ENCODE peak calls at places on chromosome 9, in ten cellular contexts. M is IMR-90, T is body of pancreas, W is breast epithelium, L is lower leg skin, F is ovary, H is A549, K is GM12891, R is upper lobe of left lung, Y is heart left ventricle. S is an unnamed sample.

GRCh38 chr9:136840140-136840876 is 2.0 kb upstream of the AJM1 start:
- DNase-seq in M (no peak), T (no peak), W (no peak), L (no peak), F (no peak), H (no peak), K (no peak), R (no peak), Y (no peak), S (no peak)

GRCh38 chr9:6243746-6244145 is 28.1 kb downstream of the IL33 start:
- DNase-seq in M (peak; percentile 52), T (no peak), W (no peak), L (no peak), F (no peak), H (no peak), K (peak; percentile 5), R (no peak), Y (no peak), S (no peak)

GRCh38 chr9:136544549-136545064 is 1.2 kb downstream of the NOTCH1 start:
- DNase-seq in M (no peak), T (peak; percentile 92), W (no peak), L (no peak), F (no peak), H (no peak), K (peak; percentile 66), R (peak; percentile 85), Y (peak; percentile 86), S (no peak)

GRCh38 chr9:17251100-17251499 is 116.3 kb downstream of the CNTLN start:
- DNase-seq in M (no peak), T (no peak), W (no peak), L (no peak), F (no peak), H (no peak), K (no peak), R (no peak), Y (no peak), S (peak; percentile 4)

GRCh38 chr9:33380390-33381094 is 21.8 kb downstream of the AQP7 start:
- DNase-seq in M (no peak), T (peak; percentile 5), W (no peak), L (no peak), F (no peak), H (peak; percentile 27), K (no peak), R (no peak), Y (no peak), S (no peak)

GRCh38 chr9:99868845-99869244 is 37.6 kb upstream of the STX17 start:
- DNase-seq in M (peak; percentile 30), T (no peak), W (no peak), L (no peak), F (no peak), H (no peak), K (peak; percentile 17), R (no peak), Y (no peak), S (no peak)

GRCh38 chr9:127388856-127389238 is 8.1 kb upstream of the SLC2A8 start:
- DNase-seq in M (no peak), T (no peak), W (no peak), L (no peak), F (no peak), H (no peak), K (no peak), R (no peak), Y (no peak), S (no peak)

GRCh38 chr9:87656485-87656884 is 69.4 kb upstream of the CTSL start:
- DNase-seq in M (peak; percentile 56), T (no peak), W (no peak), L (no peak), F (no peak), H (no peak), K (no peak), R (no peak), Y (no peak), S (no peak)

DNA sequence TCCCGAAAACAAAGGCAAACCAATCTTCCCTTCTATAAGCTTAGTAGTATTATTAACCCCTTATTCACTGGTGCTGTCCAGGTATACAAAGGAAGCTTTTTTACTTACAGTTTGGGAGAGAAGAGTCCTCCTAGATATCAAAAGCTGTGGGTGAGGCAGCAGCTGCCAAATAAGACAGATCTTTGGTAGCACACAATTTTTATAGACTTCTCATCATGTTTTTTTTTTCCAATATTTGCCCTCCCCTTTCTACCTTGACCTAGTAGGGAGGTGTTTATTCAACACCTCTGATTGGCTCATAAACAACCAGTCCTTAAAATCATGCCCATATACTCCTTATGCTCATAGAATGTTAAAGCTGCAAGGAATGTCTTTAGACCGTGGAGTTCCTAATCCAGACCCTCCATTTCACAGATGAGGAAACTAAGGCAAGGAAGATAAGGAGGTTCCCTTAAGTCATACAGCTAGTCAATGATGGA is at the start of gene ALDOB:
- DNase-seq in M (no peak), T (no peak), W (no peak), L (no peak), F (no peak), H (no peak), K (no peak), R (no peak), Y (no peak), S (no peak)
- TF ChIP-seq POLR2A in M (no peak), T (no peak), W (no peak), L (no peak), F (no peak), H (no peak), K (no peak), R (no peak), Y (no peak), S (no peak)

DNA sequence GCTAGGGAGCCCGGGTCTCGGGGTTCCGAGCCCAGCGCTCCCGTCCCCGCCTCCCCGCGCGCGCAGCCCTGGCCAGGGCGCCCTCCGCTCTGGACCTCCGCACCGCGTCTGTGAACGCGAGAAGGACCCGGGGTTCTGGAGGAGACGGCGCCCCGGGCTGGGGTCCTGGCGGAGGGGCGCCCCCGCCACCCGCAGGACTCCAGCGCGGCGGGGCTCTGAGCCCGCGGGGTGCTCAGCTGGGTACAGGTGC is 431 bp downstream of the TMOD1 start:
- DNase-seq in M (no peak), T (no peak), W (no peak), L (no peak), F (no peak), H (no peak), K (peak; percentile 37), R (no peak), Y (no peak), S (peak; percentile 57)
- TF ChIP-seq POLR2A in M (no peak), T (no peak), W (no peak), L (no peak), F (no peak), H (no peak), K (no peak), R (no peak), Y (no peak), S (peak; percentile 26)

GRCh38 chr9:89604463-89605180 is at the start of gene GADD45G:
- DNase-seq in M (peak; percentile 61), T (peak; percentile 97), W (peak; percentile 88), L (peak; percentile 90), F (peak; percentile 94), H (peak; percentile 56), K (peak; percentile 80), R (peak; percentile 95), Y (peak; percentile 95), S (peak; percentile 93)

GRCh38 chr9:89601856-89602562 is 2.8 kb upstream of the GADD45G start:
- DNase-seq in M (no peak), T (peak; percentile 3), W (no peak), L (no peak), F (no peak), H (no peak), K (no peak), R (no peak), Y (no peak), S (no peak)

GRCh38 chr9:89602978-89603628 is 1.7 kb upstream of the GADD45G start:
- DNase-seq in M (peak; percentile 67), T (peak; percentile 93), W (peak; percentile 90), L (peak; percentile 89), F (peak; percentile 93), H (peak; percentile 88), K (peak; percentile 53), R (peak; percentile 95), Y (peak; percentile 92), S (peak; percentile 90)

GRCh38 chr9:89605181-89606048 is 603 bp downstream of the GADD45G start:
- DNase-seq in M (peak; percentile 19), T (peak; percentile 68), W (peak; percentile 64), L (peak; percentile 50), F (peak; percentile 64), H (peak; percentile 9), K (no peak), R (peak; percentile 58), Y (peak; percentile 76), S (peak; percentile 75)

DNA sequence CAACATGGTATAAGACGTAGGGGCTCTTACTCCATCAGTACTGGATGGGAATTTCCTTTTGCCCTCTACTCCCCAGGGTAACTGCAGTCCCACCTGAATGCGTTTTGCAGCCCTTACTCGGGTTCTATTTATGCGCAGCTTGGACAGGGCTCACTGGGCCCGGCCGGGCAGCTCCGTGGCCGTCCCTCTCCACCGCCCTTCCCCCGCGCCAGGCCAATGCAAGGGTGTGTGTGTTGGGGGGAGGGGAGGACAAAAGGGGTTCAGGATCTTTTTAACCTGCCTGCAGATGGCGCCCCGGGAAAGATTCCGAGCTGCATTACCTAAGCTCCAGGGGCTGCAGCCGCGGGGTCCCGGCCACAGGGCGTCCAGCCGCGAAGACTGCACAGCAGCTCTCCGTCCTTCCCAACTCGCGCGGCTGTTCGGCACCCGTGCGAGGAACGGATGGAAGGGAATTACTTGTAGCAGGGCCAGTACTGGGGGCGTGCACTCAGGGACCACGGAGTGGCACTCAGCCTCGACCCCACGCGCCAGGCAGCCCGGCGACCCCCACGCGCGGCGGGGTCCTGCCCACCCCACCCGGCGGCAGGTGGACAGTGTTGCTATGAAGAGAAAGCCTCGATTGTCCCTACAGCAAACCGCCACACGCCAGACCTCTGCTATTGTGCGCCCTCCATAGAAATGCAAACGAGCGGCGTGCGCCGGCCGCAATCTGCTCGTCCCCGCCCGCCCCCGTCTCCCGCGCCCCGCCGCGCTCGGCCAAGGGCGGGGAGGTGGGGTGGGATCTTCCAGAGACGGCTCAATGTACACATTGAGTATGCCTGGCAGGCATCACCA is 966 bp upstream of the GADD45G start:
- DNase-seq in M (peak; percentile 11), T (peak; percentile 82), W (peak; percentile 74), L (peak; percentile 45), F (peak; percentile 86), H (peak; percentile 72), K (no peak), R (peak; percentile 90), Y (peak; percentile 87), S (peak; percentile 59)
- TF ChIP-seq POLR2A in M (no peak), T (peak; percentile 50), W (no peak), L (no peak), F (no peak), H (no peak), K (no peak), R (no peak), Y (no peak), S (no peak)

GRCh38 chr9:129640871-129641750 is 840 bp downstream of the ASB6 start:
- DNase-seq in M (no peak), T (no peak), W (no peak), L (no peak), F (peak; percentile 49), H (no peak), K (peak; percentile 58), R (no peak), Y (no peak), S (peak; percentile 74)

GRCh38 chr9:129640086-129640870 is 1.7 kb downstream of the ASB6 start:
- DNase-seq in M (peak; percentile 39), T (peak; percentile 82), W (no peak), L (no peak), F (peak; percentile 43), H (no peak), K (no peak), R (no peak), Y (no peak), S (no peak)

GRCh38 chr9:129639756-129640085 is 2.2 kb downstream of the ASB6 start:
- DNase-seq in M (no peak), T (no peak), W (no peak), L (no peak), F (peak; percentile 25), H (no peak), K (no peak), R (no peak), Y (no peak), S (no peak)

GRCh38 chr9:129643706-129644105 is 1.8 kb upstream of the ASB6 start:
- DNase-seq in M (no peak), T (peak; percentile 8), W (no peak), L (no peak), F (peak; percentile 32), H (no peak), K (no peak), R (no peak), Y (no peak), S (no peak)

GRCh38 chr9:129641751-129642585 is at the start of gene ASB6:
- DNase-seq in M (peak; percentile 96), T (peak; percentile 97), W (peak; percentile 98), L (peak; percentile 94), F (peak; percentile 99), H (peak; percentile 98), K (peak; percentile 100), R (peak; percentile 98), Y (peak; percentile 98), S (peak; percentile 99)
- TF ChIP-seq POLR2A in M (peak; percentile 85), T (peak; percentile 57), W (peak; percentile 29), L (no peak), F (peak; percentile 35), H (peak; percentile 60), K (peak; percentile 57), R (no peak), Y (no peak), S (peak; percentile 77)

S was measured in erythroblast.